ENCODE peak calls at places on chromosomes 2 and 18, in seven cellular contexts. G is NCI-H1417, Z is GM18507, M is GM04504, N is skeletal muscle cell, R is cardiac muscle cell, F is fibroblast of the aortic adventitia. D is an unnamed sample.

GRCh38 chr2:134774786-134775641 is 56.2 kb upstream of the TMEM163 start:
- DNase-seq in M (no peak), N (no peak), F (peak), G (no peak), Z (no peak), R (no peak), D (peak)

GRCh38 chr18:35441857-35442595 is 55.7 kb downstream of the INO80C start:
- DNase-seq in R (no peak), Z (no peak), N (no peak), M (no peak), F (no peak), G (no peak), D (no peak)

GRCh38 chr2:218026244-218026643 is 23.4 kb upstream of the TNS1 start:
- DNase-seq in N (no peak), F (no peak), Z (no peak), G (no peak), M (no peak), R (no peak), D (no peak)

GRCh38 chr2:189783451-189783926 is 650 bp downstream of the ORMDL1 start:
- DNase-seq in G (no peak), N (no peak), R (peak), F (peak), Z (no peak), M (no peak), D (peak)

GRCh38 chr2:59896499-59896898 is 657.0 kb downstream of the BCL11A start:
- DNase-seq in Z (no peak), N (no peak), F (no peak), M (no peak), G (no peak), R (no peak), D (no peak)

GRCh38 chr2:70753978-70754377 is 14.0 kb downstream of the ADD2 start:
- DNase-seq in G (peak), N (no peak), Z (no peak), M (no peak), F (no peak), R (no peak), D (no peak)

GRCh38 chr18:77132369-77133050 is at the start of gene MBP:
- DNase-seq in G (peak), M (no peak), Z (no peak), F (no peak), N (no peak), R (peak), D (peak)

GRCh38 chr2:237967463-237967871 is 653 bp downstream of the UBE2F start:
- DNase-seq in G (no peak), Z (no peak), M (no peak), F (peak), N (no peak), R (peak), D (no peak)

GRCh38 chr18:48781041-48781989 is 169.4 kb downstream of the SMAD7 start:
- DNase-seq in Z (no peak), M (no peak), F (peak), R (peak), N (peak), G (no peak), D (no peak)

GRCh38 chr2:156456616-156457015 is 20.4 kb downstream of the GPD2 start:
- DNase-seq in Z (no peak), N (no peak), G (peak), F (no peak), R (no peak), M (no peak), D (no peak)

GRCh38 chr18:56562479-56562878 is 75.9 kb downstream of the TXNL1 start:
- DNase-seq in M (no peak), R (no peak), F (no peak), G (no peak), N (no peak), Z (no peak), D (no peak)

GRCh38 chr2:9247177-9247576 is 40.6 kb downstream of the ASAP2 start:
- DNase-seq in G (no peak), M (no peak), Z (no peak), N (no peak), F (no peak), R (no peak), D (no peak)

GRCh38 chr18:13640266-13640860 is 86.0 kb downstream of the FAM210A start:
- DNase-seq in N (no peak), F (no peak), G (no peak), R (no peak), M (no peak), Z (no peak), D (no peak)

GRCh38 chr18:54531402-54532065 is 59.5 kb upstream of the DYNAP start:
- DNase-seq in Z (no peak), M (no peak), N (no peak), F (no peak), R (no peak), G (no peak), D (no peak)

D was measured in NCI-H748 treated with DMSO at 0.1 percent for 48 hours.